ENCODE peak calls at places on chromosome 1, in eight cellular contexts. One of them, this sample, is unnamed.

GRCh38 chr1:112614460-112615065 is 4.4 kb downstream of the ST7L start:
- DNase-seq in NCI-H524: peak
- DNase-seq in epithelial cell of esophagus: peak
- DNase-seq in pancreas: no peak
- DNase-seq in mucosa of descending colon: no peak
- DNase-seq in aorta: no peak
- DNase-seq in C1 segment of cervical spinal cord: no peak
- DNase-seq in Right ventricle myocardium superior: no peak
- DNase-seq in this sample: peak

GRCh38 chr1:26373281-26373680 is 731 bp upstream of the ZNF683 start:
- DNase-seq in epithelial cell of esophagus: no peak
- DNase-seq in aorta: no peak
- DNase-seq in Right ventricle myocardium superior: no peak
- DNase-seq in NCI-H524: no peak
- DNase-seq in mucosa of descending colon: no peak
- DNase-seq in C1 segment of cervical spinal cord: no peak
- DNase-seq in pancreas: no peak
- DNase-seq in this sample: no peak

GRCh38 chr1:94831636-94832035 is 11.5 kb downstream of the SLC44A3 start:
- DNase-seq in NCI-H524: no peak
- DNase-seq in pancreas: no peak
- DNase-seq in Right ventricle myocardium superior: no peak
- DNase-seq in C1 segment of cervical spinal cord: no peak
- DNase-seq in mucosa of descending colon: no peak
- DNase-seq in aorta: no peak
- DNase-seq in epithelial cell of esophagus: peak
- DNase-seq in this sample: no peak

GRCh38 chr1:103106426-103107321 is 1.6 kb downstream of the COL11A1 start:
- DNase-seq in epithelial cell of esophagus: peak
- DNase-seq in aorta: peak
- DNase-seq in C1 segment of cervical spinal cord: no peak
- DNase-seq in mucosa of descending colon: no peak
- DNase-seq in Right ventricle myocardium superior: no peak
- DNase-seq in pancreas: peak
- DNase-seq in NCI-H524: peak
- DNase-seq in this sample: peak

GRCh38 chr1:228360533-228361313 is 45.9 kb downstream of the TRIM11 start:
- DNase-seq in Right ventricle myocardium superior: peak
- DNase-seq in NCI-H524: no peak
- DNase-seq in C1 segment of cervical spinal cord: no peak
- DNase-seq in aorta: peak
- DNase-seq in mucosa of descending colon: no peak
- DNase-seq in pancreas: peak
- DNase-seq in epithelial cell of esophagus: no peak
- DNase-seq in this sample: no peak

GRCh38 chr1:22207605-22208264 is 64.8 kb upstream of the WNT4 start:
- DNase-seq in aorta: no peak
- DNase-seq in Right ventricle myocardium superior: no peak
- DNase-seq in NCI-H524: peak
- DNase-seq in mucosa of descending colon: no peak
- DNase-seq in pancreas: no peak
- DNase-seq in C1 segment of cervical spinal cord: no peak
- DNase-seq in epithelial cell of esophagus: no peak
- DNase-seq in this sample: no peak

GRCh38 chr1:55623339-55623738 is 408.2 kb upstream of the USP24 start:
- DNase-seq in pancreas: peak
- DNase-seq in epithelial cell of esophagus: no peak
- DNase-seq in NCI-H524: no peak
- DNase-seq in aorta: peak
- DNase-seq in Right ventricle myocardium superior: peak
- DNase-seq in C1 segment of cervical spinal cord: no peak
- DNase-seq in mucosa of descending colon: no peak
- DNase-seq in this sample: no peak

GRCh38 chr1:6171546-6172124 is 8.5 kb downstream of the CHD5 start:
- DNase-seq in mucosa of descending colon: peak
- DNase-seq in C1 segment of cervical spinal cord: no peak
- DNase-seq in NCI-H524: peak
- DNase-seq in Right ventricle myocardium superior: no peak
- DNase-seq in pancreas: no peak
- DNase-seq in aorta: no peak
- DNase-seq in epithelial cell of esophagus: no peak
- DNase-seq in this sample: no peak

GRCh38 chr1:7299329-7299799 is 471.7 kb upstream of the VAMP3 start:
- DNase-seq in aorta: peak
- DNase-seq in mucosa of descending colon: peak
- DNase-seq in Right ventricle myocardium superior: peak
- DNase-seq in pancreas: peak
- DNase-seq in C1 segment of cervical spinal cord: peak
- DNase-seq in NCI-H524: no peak
- DNase-seq in epithelial cell of esophagus: peak
- DNase-seq in this sample: no peak

GRCh38 chr1:56002272-56002671 is 577.1 kb downstream of the PLPP3 start:
- DNase-seq in pancreas: no peak
- DNase-seq in Right ventricle myocardium superior: no peak
- DNase-seq in mucosa of descending colon: no peak
- DNase-seq in aorta: no peak
- DNase-seq in epithelial cell of esophagus: no peak
- DNase-seq in C1 segment of cervical spinal cord: no peak
- DNase-seq in NCI-H524: no peak
- DNase-seq in this sample: no peak

GRCh38 chr1:149848340-149848771 is 51.0 kb upstream of the BOLA1 start:
- DNase-seq in mucosa of descending colon: no peak
- DNase-seq in epithelial cell of esophagus: peak
- DNase-seq in C1 segment of cervical spinal cord: no peak
- DNase-seq in aorta: no peak
- DNase-seq in pancreas: peak
- DNase-seq in Right ventricle myocardium superior: no peak
- DNase-seq in NCI-H524: no peak
- DNase-seq in this sample: no peak

GRCh38 chr1:185400057-185400456 is 83.0 kb upstream of the IVNS1ABP start:
- DNase-seq in NCI-H524: no peak
- DNase-seq in aorta: no peak
- DNase-seq in pancreas: no peak
- DNase-seq in Right ventricle myocardium superior: no peak
- DNase-seq in mucosa of descending colon: no peak
- DNase-seq in epithelial cell of esophagus: peak
- DNase-seq in C1 segment of cervical spinal cord: no peak
- DNase-seq in this sample: no peak

GRCh38 chr1:55632058-55632457 is 416.9 kb upstream of the USP24 start:
- DNase-seq in mucosa of descending colon: no peak
- DNase-seq in pancreas: no peak
- DNase-seq in epithelial cell of esophagus: peak
- DNase-seq in aorta: no peak
- DNase-seq in Right ventricle myocardium superior: no peak
- DNase-seq in C1 segment of cervical spinal cord: no peak
- DNase-seq in NCI-H524: no peak
- DNase-seq in this sample: no peak

GRCh38 chr1:211639500-211640361 is 35.7 kb downstream of the NEK2 start:
- DNase-seq in NCI-H524: no peak
- DNase-seq in aorta: no peak
- DNase-seq in epithelial cell of esophagus: peak
- DNase-seq in Right ventricle myocardium superior: no peak
- DNase-seq in mucosa of descending colon: no peak
- DNase-seq in C1 segment of cervical spinal cord: no peak
- DNase-seq in pancreas: no peak
- DNase-seq in this sample: peak

GRCh38 chr1:64038965-64039926 is 164.2 kb upstream of the UBE2U start:
- DNase-seq in pancreas: no peak
- DNase-seq in aorta: peak
- DNase-seq in NCI-H524: no peak
- DNase-seq in Right ventricle myocardium superior: no peak
- DNase-seq in epithelial cell of esophagus: peak
- DNase-seq in mucosa of descending colon: no peak
- DNase-seq in C1 segment of cervical spinal cord: peak
- DNase-seq in this sample: peak

GRCh38 chr1:212485895-212486590 is 53.3 kb downstream of the NENF start:
- DNase-seq in NCI-H524: peak
- DNase-seq in C1 segment of cervical spinal cord: no peak
- DNase-seq in pancreas: peak
- DNase-seq in Right ventricle myocardium superior: peak
- DNase-seq in mucosa of descending colon: peak
- DNase-seq in epithelial cell of esophagus: peak
- DNase-seq in aorta: peak
- DNase-seq in this sample: peak

GRCh38 chr1:208219659-208220282 is 24.4 kb downstream of the PLXNA2 start:
- DNase-seq in pancreas: no peak
- DNase-seq in Right ventricle myocardium superior: peak
- DNase-seq in epithelial cell of esophagus: peak
- DNase-seq in C1 segment of cervical spinal cord: no peak
- DNase-seq in NCI-H524: no peak
- DNase-seq in aorta: peak
- DNase-seq in mucosa of descending colon: no peak
- DNase-seq in this sample: no peak

GRCh38 chr1:2255420-2256369 is 27.6 kb downstream of the SKI start:
- DNase-seq in C1 segment of cervical spinal cord: no peak
- DNase-seq in aorta: no peak
- DNase-seq in pancreas: no peak
- DNase-seq in epithelial cell of esophagus: peak
- DNase-seq in mucosa of descending colon: no peak
- DNase-seq in NCI-H524: no peak
- DNase-seq in Right ventricle myocardium superior: no peak
- DNase-seq in this sample: peak

GRCh38 chr1:161510477-161510876 is 5.2 kb downstream of the FCGR2A start:
- DNase-seq in Right ventricle myocardium superior: no peak
- DNase-seq in mucosa of descending colon: no peak
- DNase-seq in pancreas: no peak
- DNase-seq in NCI-H524: no peak
- DNase-seq in epithelial cell of esophagus: no peak
- DNase-seq in C1 segment of cervical spinal cord: no peak
- DNase-seq in aorta: no peak
- DNase-seq in this sample: no peak

GRCh38 chr1:183218039-183218618 is 32.1 kb downstream of the LAMC2 start:
- DNase-seq in NCI-H524: peak
- DNase-seq in Right ventricle myocardium superior: peak
- DNase-seq in aorta: peak
- DNase-seq in epithelial cell of esophagus: no peak
- DNase-seq in pancreas: no peak
- DNase-seq in mucosa of descending colon: no peak
- DNase-seq in C1 segment of cervical spinal cord: peak
- DNase-seq in this sample: no peak

GRCh38 chr1:207965602-207966387 is 54.9 kb upstream of the CD34 start:
- DNase-seq in C1 segment of cervical spinal cord: no peak
- DNase-seq in aorta: no peak
- DNase-seq in epithelial cell of esophagus: no peak
- DNase-seq in pancreas: no peak
- DNase-seq in NCI-H524: no peak
- DNase-seq in mucosa of descending colon: no peak
- DNase-seq in Right ventricle myocardium superior: no peak
- DNase-seq in this sample: no peak

GRCh38 chr1:175216444-175216843 is 23.9 kb upstream of the KIAA0040 start:
- DNase-seq in epithelial cell of esophagus: no peak
- DNase-seq in mucosa of descending colon: no peak
- DNase-seq in pancreas: no peak
- DNase-seq in aorta: no peak
- DNase-seq in C1 segment of cervical spinal cord: no peak
- DNase-seq in NCI-H524: no peak
- DNase-seq in Right ventricle myocardium superior: no peak
- DNase-seq in this sample: no peak

GRCh38 chr1:77188770-77189169 is 30.5 kb downstream of the PIGK start:
- DNase-seq in pancreas: no peak
- DNase-seq in Right ventricle myocardium superior: no peak
- DNase-seq in epithelial cell of esophagus: peak
- DNase-seq in NCI-H524: no peak
- DNase-seq in aorta: no peak
- DNase-seq in mucosa of descending colon: no peak
- DNase-seq in C1 segment of cervical spinal cord: no peak
- DNase-seq in this sample: no peak

GRCh38 chr1:116971481-116971880 is 30.1 kb upstream of the CD101 start:
- DNase-seq in mucosa of descending colon: no peak
- DNase-seq in pancreas: no peak
- DNase-seq in epithelial cell of esophagus: no peak
- DNase-seq in NCI-H524: peak
- DNase-seq in C1 segment of cervical spinal cord: no peak
- DNase-seq in aorta: no peak
- DNase-seq in Right ventricle myocardium superior: no peak
- DNase-seq in this sample: no peak

GRCh38 chr1:198637157-198637556 is 1.7 kb upstream of the PTPRC start:
- DNase-seq in C1 segment of cervical spinal cord: no peak
- DNase-seq in epithelial cell of esophagus: no peak
- DNase-seq in pancreas: no peak
- DNase-seq in Right ventricle myocardium superior: no peak
- DNase-seq in NCI-H524: no peak
- DNase-seq in aorta: no peak
- DNase-seq in mucosa of descending colon: no peak
- DNase-seq in this sample: no peak

GRCh38 chr1:21175324-21175669 is 1.4 kb downstream of the EIF4G3 start:
- DNase-seq in mucosa of descending colon: peak
- DNase-seq in epithelial cell of esophagus: peak
- DNase-seq in C1 segment of cervical spinal cord: peak
- DNase-seq in NCI-H524: no peak
- DNase-seq in aorta: peak
- DNase-seq in Right ventricle myocardium superior: peak
- DNase-seq in pancreas: peak
- DNase-seq in this sample: no peak

GRCh38 chr1:8409107-8409506 is 91.2 kb downstream of the SLC45A1 start:
- DNase-seq in Right ventricle myocardium superior: no peak
- DNase-seq in mucosa of descending colon: no peak
- DNase-seq in pancreas: no peak
- DNase-seq in C1 segment of cervical spinal cord: peak
- DNase-seq in epithelial cell of esophagus: peak
- DNase-seq in aorta: no peak
- DNase-seq in NCI-H524: peak
- DNase-seq in this sample: no peak

GRCh38 chr1:85342177-85342576 is 65.7 kb upstream of the BCL10 start:
- DNase-seq in NCI-H524: no peak
- DNase-seq in Right ventricle myocardium superior: no peak
- DNase-seq in aorta: no peak
- DNase-seq in pancreas: no peak
- DNase-seq in mucosa of descending colon: no peak
- DNase-seq in C1 segment of cervical spinal cord: no peak
- DNase-seq in epithelial cell of esophagus: peak
- DNase-seq in this sample: peak

GRCh38 chr1:40785446-40785845 is 1.9 kb downstream of the KCNQ4 start:
- DNase-seq in NCI-H524: no peak
- DNase-seq in aorta: no peak
- DNase-seq in mucosa of descending colon: no peak
- DNase-seq in Right ventricle myocardium superior: no peak
- DNase-seq in epithelial cell of esophagus: no peak
- DNase-seq in pancreas: no peak
- DNase-seq in C1 segment of cervical spinal cord: peak
- DNase-seq in this sample: no peak

GRCh38 chr1:98059616-98060015 is 138.8 kb upstream of the DPYD start:
- DNase-seq in NCI-H524: no peak
- DNase-seq in C1 segment of cervical spinal cord: no peak
- DNase-seq in aorta: no peak
- DNase-seq in mucosa of descending colon: no peak
- DNase-seq in epithelial cell of esophagus: peak
- DNase-seq in pancreas: no peak
- DNase-seq in Right ventricle myocardium superior: no peak
- DNase-seq in this sample: no peak

GRCh38 chr1:52306227-52307006 is 59.6 kb downstream of the CC2D1B start:
- DNase-seq in mucosa of descending colon: no peak
- DNase-seq in C1 segment of cervical spinal cord: no peak
- DNase-seq in pancreas: no peak
- DNase-seq in epithelial cell of esophagus: no peak
- DNase-seq in NCI-H524: no peak
- DNase-seq in aorta: no peak
- DNase-seq in Right ventricle myocardium superior: no peak
- DNase-seq in this sample: no peak

This sample was measured in dermis microvascular lymphatic vessel endothelial cell.